ENCODE peak calls at places on chromosomes 13 and 19, in six cellular contexts. J is stomach; G is IMR-90; X is CD4-positive, alpha-beta T cell; C is tibial nerve; Y is pancreas. R is an unnamed sample.

GRCh38 chr19:24140099-24140498 is 53.1 kb downstream of the ZNF254 start:
- DNase-seq in J (no peak), G (peak), X (no peak), C (no peak), Y (no peak), R (no peak)

GRCh38 chr19:3809881-3810707 is 23.9 kb upstream of the MATK start:
- DNase-seq in J (no peak), G (no peak), X (no peak), C (no peak), Y (no peak), R (no peak)

GRCh38 chr13:74450525-74450845 is 316.3 kb upstream of the KLF12 start:
- DNase-seq in J (no peak), G (no peak), X (no peak), C (no peak), Y (no peak), R (no peak)

GRCh38 chr19:37778613-37779138 is 710 bp downstream of the ZNF573 start:
- DNase-seq in J (no peak), G (peak), X (no peak), C (no peak), Y (no peak), R (no peak)

GRCh38 chr13:110683203-110683883 is 22.6 kb downstream of the CARS2 start:
- DNase-seq in J (no peak), G (peak), X (no peak), C (no peak), Y (no peak), R (no peak)

GRCh38 chr13:49908637-49909036 is 27.5 kb downstream of the SPRYD7 start:
- DNase-seq in J (no peak), G (no peak), X (no peak), C (no peak), Y (no peak), R (no peak)

GRCh38 chr19:8481191-8481590 is 21.2 kb downstream of the PRAM1 start:
- DNase-seq in J (no peak), G (no peak), X (no peak), C (no peak), Y (no peak), R (no peak)

GRCh38 chr19:45474941-45475516 is 7.2 kb downstream of the FOSB start:
- DNase-seq in J (no peak), G (peak), X (no peak), C (no peak), Y (no peak), R (no peak)

GRCh38 chr19:3481241-3482090 is 1.1 kb upstream of the SMIM24 start:
- DNase-seq in J (peak), G (no peak), X (no peak), C (no peak), Y (no peak), R (no peak)

GRCh38 chr13:46267166-46267565 is 55.4 kb downstream of the LRRC63 start:
- DNase-seq in J (no peak), G (no peak), X (no peak), C (no peak), Y (no peak), R (no peak)

GRCh38 chr13:45238945-45239795 is 38.3 kb upstream of the KCTD4 start:
- DNase-seq in J (no peak), G (peak), X (no peak), C (no peak), Y (no peak), R (no peak)

GRCh38 chr13:51364404-51365008 is 25.0 kb downstream of the SERPINE3 start:
- DNase-seq in J (no peak), G (peak), X (no peak), C (no peak), Y (no peak), R (no peak)

GRCh38 chr13:85260896-85261295 is 538.3 kb downstream of the SLITRK6 start:
- DNase-seq in J (no peak), G (no peak), X (no peak), C (no peak), Y (no peak), R (no peak)

GRCh38 chr19:45640849-45641273 is 1.7 kb upstream of the EML2 start:
- DNase-seq in J (peak), G (no peak), X (no peak), C (no peak), Y (no peak), R (no peak)

GRCh38 chr19:16862826-16863405 is 25.9 kb upstream of the F2RL3 start:
- DNase-seq in J (no peak), G (no peak), X (no peak), C (no peak), Y (no peak), R (no peak)

GRCh38 chr19:35596366-35596999 is 10.5 kb downstream of the PMIS2 start:
- DNase-seq in J (no peak), G (no peak), X (no peak), C (no peak), Y (no peak), R (no peak)

GRCh38 chr13:64332048-64332447 is 2898.1 kb downstream of the PCDH9 start:
- DNase-seq in J (no peak), G (peak), X (no peak), C (no peak), Y (no peak), R (no peak)

GRCh38 chr13:69644447-69644846 is 463.2 kb upstream of the ATXN8OS start:
- DNase-seq in J (no peak), G (no peak), X (no peak), C (no peak), Y (no peak), R (no peak)
- TF ChIP-seq CTCF in J (no peak), G (no peak), X (no peak), C (no peak), Y (no peak), R (no peak)

GRCh38 chr13:100989424-100989823 is 314.8 kb upstream of the TMTC4 start:
- DNase-seq in J (no peak), G (no peak), X (no peak), C (no peak), Y (no peak), R (no peak)
- TF ChIP-seq CTCF in J (no peak), G (no peak), X (no peak), C (no peak), Y (no peak), R (no peak)

DNA sequence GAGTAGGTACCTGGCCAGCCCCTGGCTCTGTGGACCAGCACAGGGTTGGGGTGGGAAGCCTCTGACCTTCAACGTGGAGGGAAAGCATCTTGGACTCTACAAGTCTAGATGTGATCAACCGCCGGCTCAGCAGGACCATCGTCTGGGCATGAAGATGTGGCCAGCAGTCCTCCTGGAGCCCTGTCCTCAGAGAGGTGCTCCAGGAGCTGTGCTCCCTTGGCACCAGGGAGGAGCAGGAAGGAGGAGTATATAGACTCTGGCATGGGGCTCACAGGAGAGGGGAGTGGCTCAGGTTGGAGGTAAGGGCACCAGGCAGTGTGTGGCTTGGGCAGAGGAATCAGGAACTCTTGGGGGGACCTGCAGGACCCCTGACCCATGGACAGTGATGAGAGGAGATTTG is 18.3 kb upstream of the ISYNA1 start:
- DNase-seq in J (no peak), G (no peak), X (no peak), C (no peak), Y (no peak), R (no peak)
- TF ChIP-seq CTCF in J (no peak), G (no peak), X (no peak), C (no peak), Y (no peak), R (no peak)

GRCh38 chr19:19021115-19021514 is 12.2 kb downstream of the SUGP2 start:
- DNase-seq in J (no peak), G (peak), X (no peak), C (no peak), Y (no peak), R (no peak)

GRCh38 chr19:19028526-19028925 is 4.8 kb downstream of the SUGP2 start:
- DNase-seq in J (no peak), G (no peak), X (no peak), C (no peak), Y (no peak), R (no peak)

GRCh38 chr19:19027228-19027627 is 6.1 kb downstream of the SUGP2 start:
- DNase-seq in J (no peak), G (no peak), X (no peak), C (no peak), Y (no peak), R (no peak)

GRCh38 chr19:19022380-19022961 is 10.8 kb downstream of the SUGP2 start:
- DNase-seq in J (no peak), G (peak), X (no peak), C (no peak), Y (no peak), R (no peak)

GRCh38 chr19:19026299-19026971 is 6.9 kb downstream of the SUGP2 start:
- DNase-seq in J (no peak), G (no peak), X (no peak), C (no peak), Y (no peak), R (no peak)
- TF ChIP-seq CTCF in J (no peak), G (no peak), X (no peak), C (peak), Y (no peak), R (peak)

GRCh38 chr19:11197291-11198174 is at the start of gene KANK2:
- DNase-seq in J (peak), G (peak), X (peak), C (peak), Y (peak), R (peak)
- TF ChIP-seq CTCF in J (no peak), G (no peak), X (no peak), C (no peak), Y (no peak), R (peak)

DNA sequence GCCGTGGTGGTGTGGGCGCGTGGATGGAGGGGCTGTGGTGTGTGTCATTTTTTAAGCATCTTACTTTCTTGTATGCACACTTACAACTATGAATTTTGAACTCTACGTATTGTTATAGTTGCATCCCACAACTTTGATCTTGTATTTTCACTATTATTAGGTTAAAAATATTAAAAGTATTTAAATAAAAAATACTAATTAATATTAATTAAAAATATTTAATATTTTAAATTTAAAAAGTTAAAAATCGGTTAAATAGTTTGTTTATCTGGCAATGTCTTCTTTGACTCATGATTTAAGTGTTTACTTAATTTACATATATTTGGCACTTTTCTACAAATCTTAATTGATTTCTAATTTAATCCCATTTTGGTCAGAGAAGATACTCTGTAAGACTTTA is 17.8 kb upstream of the GJB6 start:
- DNase-seq in J (no peak), G (no peak), X (no peak), C (no peak), Y (no peak), R (no peak)
- TF ChIP-seq CTCF in J (no peak), G (no peak), X (no peak), C (no peak), Y (no peak), R (no peak)

GRCh38 chr19:18841400-18841799 is 9.6 kb downstream of the UPF1 start:
- DNase-seq in J (no peak), G (no peak), X (no peak), C (no peak), Y (no peak), R (no peak)

GRCh38 chr19:18843960-18844359 is 12.2 kb downstream of the UPF1 start:
- DNase-seq in J (no peak), G (no peak), X (no peak), C (no peak), Y (no peak), R (no peak)

GRCh38 chr19:18840288-18841260 is 8.8 kb downstream of the UPF1 start:
- DNase-seq in J (no peak), G (no peak), X (no peak), C (no peak), Y (no peak), R (no peak)

GRCh38 chr19:18842166-18842565 is 10.4 kb downstream of the UPF1 start:
- DNase-seq in J (no peak), G (no peak), X (no peak), C (no peak), Y (no peak), R (no peak)

GRCh38 chr19:18839465-18840287 is 7.9 kb downstream of the UPF1 start:
- DNase-seq in J (peak), G (no peak), X (no peak), C (no peak), Y (no peak), R (no peak)
- TF ChIP-seq CTCF in J (no peak), G (no peak), X (no peak), C (no peak), Y (no peak), R (no peak)

DNA sequence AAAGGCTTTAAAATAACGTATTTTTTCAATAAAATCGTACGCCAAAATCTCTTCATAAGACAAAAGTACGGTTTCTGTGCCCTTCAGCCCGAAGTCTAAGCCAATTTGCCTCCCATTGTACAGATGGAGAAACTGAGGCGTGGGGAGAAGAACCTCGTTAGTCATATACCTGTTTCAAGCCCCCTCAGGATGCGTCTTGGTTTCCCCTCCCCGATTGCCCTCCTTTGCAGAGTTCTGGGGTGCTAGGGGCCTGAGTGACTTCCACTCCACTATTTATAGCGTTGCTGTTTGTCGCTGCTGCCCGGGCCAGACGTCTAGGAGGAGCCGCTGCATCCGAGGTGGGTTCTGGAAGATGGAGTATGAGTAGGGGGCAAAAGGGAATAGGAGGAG is 2.3 kb upstream of the LTBP4 start:
- DNase-seq in J (no peak), G (no peak), X (no peak), C (no peak), Y (no peak), R (no peak)
- TF ChIP-seq CTCF in J (no peak), G (no peak), X (no peak), C (no peak), Y (no peak), R (peak)